ENCODE peak calls at places on chromosome 1, in five cellular contexts. Y, M, F, X and E are unnamed samples.

GRCh38 chr1:27153549-27153886 is 1.4 kb downstream of the SLC9A1 start:
- DNase-seq in Y (no peak), M (no peak), F (no peak), X (no peak), E (no peak)

GRCh38 chr1:167223144-167224103 is 2.7 kb downstream of the POU2F1 start:
- DNase-seq in Y (no peak), M (peak), F (peak), X (no peak), E (no peak)

GRCh38 chr1:222283147-222283768 is 264.6 kb downstream of the HHIPL2 start:
- DNase-seq in Y (no peak), M (peak), F (peak), X (peak), E (no peak)

GRCh38 chr1:201503397-201504176 is 3.3 kb downstream of the CSRP1 start:
- DNase-seq in Y (no peak), M (peak), F (peak), X (peak), E (peak)

GRCh38 chr1:206075786-206076725 is 23.1 kb downstream of the RHEX start:
- DNase-seq in Y (no peak), M (peak), F (no peak), X (peak), E (no peak)

GRCh38 chr1:172446547-172446946 is 2.7 kb upstream of the PIGC start:
- DNase-seq in Y (no peak), M (no peak), F (no peak), X (no peak), E (no peak)

GRCh38 chr1:3312894-3313578 is 141.4 kb upstream of the ARHGEF16 start:
- DNase-seq in Y (peak), M (peak), F (peak), X (peak), E (peak)

GRCh38 chr1:185694081-185694480 is 40.1 kb upstream of the HMCN1 start:
- DNase-seq in Y (peak), M (no peak), F (peak), X (no peak), E (no peak)

GRCh38 chr1:163346326-163346870 is 24.6 kb downstream of the NUF2 start:
- DNase-seq in Y (no peak), M (no peak), F (no peak), X (no peak), E (no peak)

GRCh38 chr1:145879775-145880174 is 5.9 kb downstream of the ANKRD35 start:
- DNase-seq in Y (no peak), M (no peak), F (no peak), X (no peak), E (no peak)

GRCh38 chr1:230797376-230798186 is 50.4 kb downstream of the CAPN9 start:
- DNase-seq in Y (no peak), M (peak), F (peak), X (peak), E (peak)

GRCh38 chr1:1547011-1547410 is 6.6 kb upstream of the TMEM240 start:
- DNase-seq in Y (no peak), M (no peak), F (no peak), X (no peak), E (no peak)

GRCh38 chr1:190475394-190476250 is 2.0 kb downstream of the BRINP3 start:
- DNase-seq in Y (no peak), M (peak), F (no peak), X (no peak), E (no peak)

GRCh38 chr1:29094433-29094832 is 29.3 kb downstream of the TMEM200B start:
- DNase-seq in Y (no peak), M (no peak), F (no peak), X (no peak), E (no peak)

GRCh38 chr1:18945401-18945849 is 11.1 kb downstream of the IFFO2 start:
- DNase-seq in Y (no peak), M (no peak), F (peak), X (no peak), E (no peak)

GRCh38 chr1:239930646-239931262 is 160.9 kb upstream of the FMN2 start:
- DNase-seq in Y (no peak), M (no peak), F (no peak), X (no peak), E (no peak)

GRCh38 chr1:36350659-36351171 is 27.3 kb upstream of the EVA1B start:
- DNase-seq in Y (peak), M (peak), F (peak), X (peak), E (peak)

GRCh38 chr1:30522031-30523004 is 201.1 kb downstream of the MATN1 start:
- DNase-seq in Y (no peak), M (peak), F (peak), X (peak), E (no peak)

GRCh38 chr1:198132060-198132781 is 24.6 kb upstream of the NEK7 start:
- DNase-seq in Y (no peak), M (peak), F (no peak), X (no peak), E (no peak)